ENCODE peak calls at places on chromosomes 3 and 15, in five cellular contexts. R is Peyer's patch, I is epithelial cell of esophagus, C is ovary, Q is left lung. V is an unnamed sample.

GRCh38 chr3:49296781-49297420 is 19.9 kb upstream of the C3orf62 start:
- DNase-seq in I (peak), C (peak), Q (no peak), R (no peak), V (no peak)

GRCh38 chr3:107064445-107065060 is 312.7 kb upstream of the CCDC54 start:
- DNase-seq in R (peak), Q (no peak), I (peak), C (peak), V (peak)

GRCh38 chr3:57696861-57697321 is 4.0 kb upstream of the DENND6A start:
- DNase-seq in Q (no peak), I (peak), R (no peak), C (no peak), V (no peak)

GRCh38 chr3:129656659-129657247 is 50.3 kb upstream of the PLXND1 start:
- DNase-seq in I (no peak), C (no peak), R (no peak), Q (no peak), V (no peak)

GRCh38 chr15:50140097-50140496 is 21.1 kb upstream of the ATP8B4 start:
- DNase-seq in I (no peak), C (no peak), R (no peak), Q (no peak), V (no peak)

GRCh38 chr3:48187579-48188265 is 495 bp downstream of the CDC25A start:
- DNase-seq in C (peak), R (no peak), I (peak), Q (peak), V (peak)

GRCh38 chr3:182713743-182714517 is 79.4 kb upstream of the ATP11B start:
- DNase-seq in C (no peak), Q (no peak), R (no peak), I (peak), V (no peak)

GRCh38 chr15:98779463-98780071 is 131.2 kb downstream of the IGF1R start:
- DNase-seq in R (peak), Q (peak), I (peak), C (peak), V (peak)

GRCh38 chr15:90381515-90381914 is 6.5 kb upstream of the IQGAP1 start:
- DNase-seq in R (no peak), C (no peak), I (no peak), Q (no peak), V (no peak)

GRCh38 chr3:185807455-185808068 is 17.3 kb downstream of the IGF2BP2 start:
- DNase-seq in C (no peak), I (peak), Q (no peak), R (no peak), V (no peak)

GRCh38 chr15:81575436-81576123 is 201.6 kb upstream of the TMC3 start:
- DNase-seq in I (peak), Q (no peak), R (no peak), C (no peak), V (no peak)

GRCh38 chr3:192409203-192409837 is 318.0 kb downstream of the FGF12 start:
- DNase-seq in R (no peak), I (peak), Q (peak), C (no peak), V (no peak)

GRCh38 chr3:152159328-152159727 is 109.4 kb upstream of the MBNL1 start:
- DNase-seq in R (no peak), Q (no peak), C (no peak), I (peak), V (no peak)
- TF ChIP-seq CTCF in R (no peak), Q (no peak), C (no peak), I (no peak), V (no peak)

GRCh38 chr3:13676618-13677017 is 127.7 kb downstream of the FBLN2 start:
- DNase-seq in I (no peak), C (no peak), Q (no peak), R (no peak), V (no peak)

GRCh38 chr3:13674538-13675185 is 125.7 kb downstream of the FBLN2 start:
- DNase-seq in I (no peak), Q (no peak), R (no peak), C (no peak), V (no peak)

GRCh38 chr3:13671536-13672233 is 122.8 kb downstream of the FBLN2 start:
- DNase-seq in Q (no peak), I (peak), C (no peak), R (no peak), V (no peak)

GRCh38 chr3:13670292-13670691 is 121.4 kb downstream of the FBLN2 start:
- DNase-seq in Q (no peak), R (no peak), C (no peak), I (no peak), V (no peak)

GRCh38 chr3:13673207-13673606 is 124.3 kb downstream of the FBLN2 start:
- DNase-seq in R (no peak), C (no peak), Q (no peak), I (no peak), V (no peak)
- TF ChIP-seq CTCF in R (no peak), C (no peak), Q (no peak), I (peak), V (peak)

DNA sequence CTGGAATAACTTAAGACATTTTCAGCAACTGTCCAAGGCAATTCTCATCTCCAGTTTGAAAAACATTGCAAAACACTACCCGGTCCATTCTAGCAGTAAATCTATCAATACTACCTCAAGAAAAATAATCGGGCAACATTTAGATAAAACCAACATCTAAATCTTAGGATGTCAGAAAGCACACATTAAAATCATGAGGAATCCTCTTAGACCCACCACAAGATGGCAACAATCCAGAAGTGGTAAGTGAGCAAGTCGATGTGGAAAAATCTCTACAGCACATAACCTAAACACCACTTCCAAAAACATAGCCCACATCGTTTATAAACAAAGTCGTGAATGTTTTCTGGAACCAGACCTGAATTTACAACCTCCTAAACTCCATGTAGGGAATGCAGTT is 5.7 kb downstream of the PLCH1 start:
- DNase-seq in Q (no peak), C (no peak), R (no peak), I (no peak), V (no peak)
- TF ChIP-seq CTCF in Q (no peak), C (no peak), R (no peak), I (no peak), V (no peak)

GRCh38 chr15:52255935-52256334 is 39.7 kb downstream of the MYO5C start:
- DNase-seq in I (no peak), C (no peak), R (no peak), Q (no peak), V (no peak)

GRCh38 chr15:52256366-52256765 is 39.2 kb downstream of the MYO5C start:
- DNase-seq in C (peak), I (peak), Q (no peak), R (peak), V (peak)

GRCh38 chr15:52252781-52253180 is 42.8 kb downstream of the MYO5C start:
- DNase-seq in R (no peak), C (no peak), I (peak), Q (no peak), V (no peak)

GRCh38 chr15:52255008-52255407 is 40.6 kb downstream of the MYO5C start:
- DNase-seq in Q (no peak), C (no peak), I (peak), R (no peak), V (no peak)

GRCh38 chr15:52254331-52254730 is 41.3 kb downstream of the MYO5C start:
- DNase-seq in C (no peak), Q (no peak), R (no peak), I (no peak), V (no peak)
- TF ChIP-seq CTCF in C (no peak), Q (no peak), R (no peak), I (no peak), V (no peak)

V was measured in mesothelial cell of epicardium.